ENCODE peak calls at places on chromosomes 2 and 18, in ten cellular contexts. One of them, this sample, is unnamed.

GRCh38 chr2:95022309-95023221 is 2.9 kb upstream of the MAL start:
- DNase-seq in GM13977: peak; percentile 89
- DNase-seq in RWPE2: no peak
- DNase-seq in B cell: peak; percentile 56
- DNase-seq in prostate gland: peak; percentile 24
- DNase-seq in astrocyte: peak; percentile 6
- DNase-seq in stomach: peak; percentile 79
- DNase-seq in mesothelial cell of epicardium: peak; percentile 85
- DNase-seq in hepatocyte: peak; percentile 50
- DNase-seq in fibroblast of the aortic adventitia: peak; percentile 52
- DNase-seq in this sample: no peak

GRCh38 chr18:7381307-7381706 is 150.4 kb downstream of the LRRC30 start:
- DNase-seq in GM13977: no peak
- DNase-seq in RWPE2: no peak
- DNase-seq in B cell: no peak
- DNase-seq in prostate gland: no peak
- DNase-seq in astrocyte: no peak
- DNase-seq in stomach: no peak
- DNase-seq in mesothelial cell of epicardium: no peak
- DNase-seq in hepatocyte: no peak
- DNase-seq in fibroblast of the aortic adventitia: no peak
- DNase-seq in this sample: no peak

GRCh38 chr2:99819766-99820165 is 322.6 kb downstream of the AFF3 start:
- DNase-seq in GM13977: no peak
- DNase-seq in RWPE2: no peak
- DNase-seq in B cell: no peak
- DNase-seq in prostate gland: no peak
- DNase-seq in astrocyte: peak; percentile 17
- DNase-seq in stomach: no peak
- DNase-seq in mesothelial cell of epicardium: no peak
- DNase-seq in hepatocyte: no peak
- DNase-seq in fibroblast of the aortic adventitia: no peak
- DNase-seq in this sample: no peak

GRCh38 chr2:191740016-191740419 is 62.1 kb downstream of the NABP1 start:
- DNase-seq in GM13977: peak; percentile 56
- DNase-seq in RWPE2: no peak
- DNase-seq in B cell: no peak
- DNase-seq in prostate gland: no peak
- DNase-seq in astrocyte: peak; percentile 40
- DNase-seq in stomach: no peak
- DNase-seq in mesothelial cell of epicardium: no peak
- DNase-seq in hepatocyte: no peak
- DNase-seq in fibroblast of the aortic adventitia: no peak
- DNase-seq in this sample: no peak

GRCh38 chr2:100801402-100801801 is 18.5 kb upstream of the NPAS2 start:
- DNase-seq in GM13977: no peak
- DNase-seq in RWPE2: no peak
- DNase-seq in B cell: no peak
- DNase-seq in prostate gland: no peak
- DNase-seq in astrocyte: no peak
- DNase-seq in stomach: no peak
- DNase-seq in mesothelial cell of epicardium: no peak
- DNase-seq in hepatocyte: no peak
- DNase-seq in fibroblast of the aortic adventitia: no peak
- DNase-seq in this sample: no peak

GRCh38 chr2:236578980-236579745 is 9.5 kb downstream of the ACKR3 start:
- DNase-seq in GM13977: no peak
- DNase-seq in RWPE2: no peak
- DNase-seq in B cell: no peak
- DNase-seq in prostate gland: no peak
- DNase-seq in astrocyte: no peak
- DNase-seq in stomach: no peak
- DNase-seq in mesothelial cell of epicardium: no peak
- DNase-seq in hepatocyte: peak; percentile 39
- DNase-seq in fibroblast of the aortic adventitia: no peak
- DNase-seq in this sample: no peak

GRCh38 chr2:163155279-163155883 is 316.8 kb upstream of the KCNH7 start:
- DNase-seq in GM13977: peak; percentile 23
- DNase-seq in RWPE2: no peak
- DNase-seq in B cell: no peak
- DNase-seq in prostate gland: no peak
- DNase-seq in astrocyte: peak; percentile 13
- DNase-seq in stomach: no peak
- DNase-seq in mesothelial cell of epicardium: no peak
- DNase-seq in hepatocyte: peak; percentile 43
- DNase-seq in fibroblast of the aortic adventitia: peak; percentile 49
- DNase-seq in this sample: no peak

GRCh38 chr2:224887159-224887558 is 155.1 kb downstream of the DOCK10 start:
- DNase-seq in GM13977: no peak
- DNase-seq in RWPE2: no peak
- DNase-seq in B cell: no peak
- DNase-seq in prostate gland: no peak
- DNase-seq in astrocyte: peak; percentile 42
- DNase-seq in stomach: no peak
- DNase-seq in mesothelial cell of epicardium: no peak
- DNase-seq in hepatocyte: no peak
- DNase-seq in fibroblast of the aortic adventitia: peak; percentile 75
- DNase-seq in this sample: no peak

GRCh38 chr18:24734058-24734457 is 273.6 kb downstream of the HRH4 start:
- DNase-seq in GM13977: no peak
- DNase-seq in RWPE2: no peak
- DNase-seq in B cell: no peak
- DNase-seq in prostate gland: no peak
- DNase-seq in astrocyte: no peak
- DNase-seq in stomach: no peak
- DNase-seq in mesothelial cell of epicardium: peak; percentile 41
- DNase-seq in hepatocyte: peak; percentile 38
- DNase-seq in fibroblast of the aortic adventitia: peak; percentile 2
- DNase-seq in this sample: no peak

GRCh38 chr2:133602538-133602937 is 34.3 kb upstream of the NCKAP5 start:
- DNase-seq in GM13977: no peak
- DNase-seq in RWPE2: no peak
- DNase-seq in B cell: no peak
- DNase-seq in prostate gland: peak; percentile 15
- DNase-seq in astrocyte: no peak
- DNase-seq in stomach: no peak
- DNase-seq in mesothelial cell of epicardium: no peak
- DNase-seq in hepatocyte: no peak
- DNase-seq in fibroblast of the aortic adventitia: peak; percentile 67
- DNase-seq in this sample: no peak

GRCh38 chr2:104804148-104804890 is 49.6 kb upstream of the POU3F3 start:
- DNase-seq in GM13977: no peak
- DNase-seq in RWPE2: no peak
- DNase-seq in B cell: no peak
- DNase-seq in prostate gland: no peak
- DNase-seq in astrocyte: peak; percentile 18
- DNase-seq in stomach: no peak
- DNase-seq in mesothelial cell of epicardium: no peak
- DNase-seq in hepatocyte: no peak
- DNase-seq in fibroblast of the aortic adventitia: no peak
- DNase-seq in this sample: no peak

GRCh38 chr2:61943251-61943650 is 37.8 kb downstream of the COMMD1 start:
- DNase-seq in GM13977: peak; percentile 21
- DNase-seq in RWPE2: no peak
- DNase-seq in B cell: no peak
- DNase-seq in prostate gland: no peak
- DNase-seq in astrocyte: no peak
- DNase-seq in stomach: no peak
- DNase-seq in mesothelial cell of epicardium: no peak
- DNase-seq in hepatocyte: no peak
- DNase-seq in fibroblast of the aortic adventitia: no peak
- DNase-seq in this sample: no peak

GRCh38 chr2:112020561-112020960 is 34.5 kb upstream of the TMEM87B start:
- DNase-seq in GM13977: no peak
- DNase-seq in RWPE2: no peak
- DNase-seq in B cell: no peak
- DNase-seq in prostate gland: no peak
- DNase-seq in astrocyte: no peak
- DNase-seq in stomach: no peak
- DNase-seq in mesothelial cell of epicardium: no peak
- DNase-seq in hepatocyte: no peak
- DNase-seq in fibroblast of the aortic adventitia: no peak
- DNase-seq in this sample: no peak

DNA sequence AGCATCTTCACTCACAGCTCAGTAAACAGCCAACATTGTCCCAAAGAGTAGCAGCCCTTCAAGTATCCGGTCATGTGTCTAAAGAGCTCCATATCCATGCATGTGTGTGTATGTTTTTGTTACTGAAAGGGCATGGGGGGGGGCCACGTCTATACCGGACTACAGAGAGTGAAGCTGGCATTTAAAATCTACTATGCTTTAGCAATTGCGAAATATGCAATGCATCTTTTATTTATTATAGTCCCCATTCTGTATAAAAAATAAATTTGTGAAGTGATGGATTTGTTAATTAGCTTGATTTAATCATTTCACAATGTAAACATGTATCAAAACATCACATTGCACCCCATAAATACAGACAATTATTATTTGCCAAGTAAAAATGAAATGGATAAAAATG is 149.4 kb upstream of the ID2 start:
- DNase-seq in GM13977: no peak
- DNase-seq in RWPE2: no peak
- DNase-seq in B cell: no peak
- DNase-seq in prostate gland: no peak
- DNase-seq in astrocyte: no peak
- DNase-seq in stomach: no peak
- DNase-seq in mesothelial cell of epicardium: no peak
- DNase-seq in hepatocyte: no peak
- DNase-seq in fibroblast of the aortic adventitia: no peak
- DNase-seq in this sample: no peak
- TF ChIP-seq CTCF in GM13977: no peak
- TF ChIP-seq CTCF in RWPE2: no peak
- TF ChIP-seq CTCF in B cell: no peak
- TF ChIP-seq CTCF in prostate gland: no peak
- TF ChIP-seq CTCF in astrocyte: no peak
- TF ChIP-seq CTCF in stomach: no peak
- TF ChIP-seq CTCF in mesothelial cell of epicardium: no peak
- TF ChIP-seq CTCF in hepatocyte: no peak
- TF ChIP-seq CTCF in fibroblast of the aortic adventitia: no peak
- TF ChIP-seq CTCF in this sample: no peak

GRCh38 chr2:171347158-171347557 is 86.6 kb downstream of the METTL8 start:
- DNase-seq in GM13977: peak; percentile 20
- DNase-seq in RWPE2: no peak
- DNase-seq in B cell: no peak
- DNase-seq in prostate gland: no peak
- DNase-seq in astrocyte: peak; percentile 56
- DNase-seq in stomach: no peak
- DNase-seq in mesothelial cell of epicardium: no peak
- DNase-seq in hepatocyte: no peak
- DNase-seq in fibroblast of the aortic adventitia: peak; percentile 6
- DNase-seq in this sample: no peak
- TF ChIP-seq CTCF in GM13977: peak; percentile 33
- TF ChIP-seq CTCF in RWPE2: no peak
- TF ChIP-seq CTCF in B cell: no peak
- TF ChIP-seq CTCF in prostate gland: no peak
- TF ChIP-seq CTCF in astrocyte: peak; percentile 10
- TF ChIP-seq CTCF in stomach: no peak
- TF ChIP-seq CTCF in mesothelial cell of epicardium: no peak
- TF ChIP-seq CTCF in hepatocyte: no peak
- TF ChIP-seq CTCF in fibroblast of the aortic adventitia: no peak
- TF ChIP-seq CTCF in this sample: no peak

DNA sequence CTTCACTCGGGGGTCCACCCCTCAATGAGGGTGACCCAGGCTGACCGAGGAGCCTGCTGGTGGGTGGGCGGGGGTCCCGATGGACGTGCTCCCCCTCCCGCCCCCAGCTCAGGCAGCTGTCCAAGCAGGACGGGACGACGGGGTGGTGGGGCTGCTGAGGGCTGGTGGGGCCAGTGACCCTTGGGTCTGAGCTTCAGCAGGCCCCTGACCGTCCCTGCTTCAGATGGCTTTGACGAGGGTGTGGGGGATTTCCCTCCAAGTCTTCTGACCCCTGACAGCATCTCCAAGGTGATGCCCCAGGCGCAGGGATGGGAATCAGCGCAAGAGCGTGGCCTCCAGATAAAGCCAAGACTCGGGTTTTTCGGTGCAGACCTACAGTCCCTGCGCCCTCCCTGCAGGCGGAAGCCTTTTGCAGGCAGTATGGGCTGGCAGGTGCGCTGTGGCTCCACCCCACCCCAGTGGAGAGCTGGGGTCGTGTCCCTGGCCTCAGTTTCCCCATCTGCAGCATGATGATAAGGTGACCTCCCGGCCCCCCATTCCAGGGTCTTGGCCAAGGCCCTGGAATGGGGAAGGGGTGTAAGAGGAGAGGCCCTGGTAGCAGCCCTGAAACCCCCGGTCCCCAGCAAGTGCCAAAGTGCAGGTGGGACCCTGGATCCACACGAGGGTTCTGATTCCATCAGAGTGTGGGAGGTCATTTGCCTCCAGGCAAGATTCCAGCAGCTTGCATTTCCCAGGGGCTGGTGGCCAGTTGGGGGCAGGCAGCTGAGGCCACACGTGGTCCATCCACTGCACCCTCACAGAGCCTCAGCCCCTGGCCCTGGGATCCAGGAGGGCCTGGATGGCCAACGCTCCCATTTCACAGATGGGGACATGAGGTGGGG is 8.7 kb downstream of the CROCC2 start:
- DNase-seq in GM13977: no peak
- DNase-seq in RWPE2: no peak
- DNase-seq in B cell: no peak
- DNase-seq in prostate gland: no peak
- DNase-seq in astrocyte: no peak
- DNase-seq in stomach: no peak
- DNase-seq in mesothelial cell of epicardium: no peak
- DNase-seq in hepatocyte: no peak
- DNase-seq in fibroblast of the aortic adventitia: no peak
- DNase-seq in this sample: no peak
- TF ChIP-seq CTCF in GM13977: no peak
- TF ChIP-seq CTCF in RWPE2: peak; percentile 44
- TF ChIP-seq CTCF in B cell: peak; percentile 52
- TF ChIP-seq CTCF in prostate gland: no peak
- TF ChIP-seq CTCF in astrocyte: no peak
- TF ChIP-seq CTCF in stomach: no peak
- TF ChIP-seq CTCF in mesothelial cell of epicardium: peak; percentile 27
- TF ChIP-seq CTCF in hepatocyte: no peak
- TF ChIP-seq CTCF in fibroblast of the aortic adventitia: no peak
- TF ChIP-seq CTCF in this sample: peak; percentile 45

DNA sequence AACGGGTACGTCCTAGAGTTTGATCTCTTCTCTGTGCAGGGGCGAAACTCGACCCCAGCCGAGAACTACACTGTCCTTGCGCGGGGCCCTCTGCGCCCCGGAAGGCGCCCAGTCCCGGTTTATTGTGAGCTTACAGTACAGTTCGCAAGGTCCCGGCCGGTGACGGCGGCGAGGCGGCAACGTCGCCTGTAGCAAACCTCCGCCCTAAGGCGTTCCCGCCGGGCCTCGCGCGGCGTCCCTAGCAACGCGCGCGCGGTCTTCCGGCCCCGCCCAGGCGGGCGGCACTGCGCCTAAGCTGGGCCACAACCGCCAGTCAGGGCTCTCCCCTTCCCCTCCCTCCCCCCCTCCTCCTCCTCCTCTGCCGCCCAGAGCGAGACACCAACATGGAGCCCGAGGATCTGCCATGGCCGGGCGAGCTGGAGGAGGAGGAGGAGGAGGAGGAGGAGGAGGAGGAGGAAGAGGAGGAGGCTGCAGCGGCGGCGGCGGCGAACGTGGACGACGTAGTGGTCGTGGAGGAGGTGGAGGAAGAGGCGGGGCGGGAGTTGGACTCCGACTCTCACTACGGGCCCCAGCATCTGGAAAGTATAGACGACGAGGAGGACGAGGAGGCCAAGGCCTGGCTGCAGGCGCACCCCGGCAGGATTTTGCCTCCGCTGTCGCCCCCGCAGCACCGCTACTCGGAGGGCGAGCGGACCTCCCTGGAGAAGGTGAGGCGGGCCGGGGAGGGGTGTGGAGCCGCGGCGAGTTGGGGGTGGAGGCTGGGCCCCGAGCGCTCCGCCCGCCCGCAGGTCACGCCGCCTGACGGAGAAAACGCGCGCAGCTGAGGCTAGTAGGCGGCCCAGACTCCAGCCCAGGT is at the start of gene ALMS1:
- DNase-seq in GM13977: peak; percentile 94
- DNase-seq in RWPE2: peak; percentile 92
- DNase-seq in B cell: peak; percentile 93
- DNase-seq in prostate gland: peak; percentile 82
- DNase-seq in astrocyte: peak; percentile 76
- DNase-seq in stomach: peak; percentile 88
- DNase-seq in mesothelial cell of epicardium: peak; percentile 80
- DNase-seq in hepatocyte: peak; percentile 96
- DNase-seq in fibroblast of the aortic adventitia: peak; percentile 84
- DNase-seq in this sample: peak; percentile 88
- TF ChIP-seq CTCF in GM13977: peak; percentile 31
- TF ChIP-seq CTCF in RWPE2: no peak
- TF ChIP-seq CTCF in B cell: no peak
- TF ChIP-seq CTCF in prostate gland: peak; percentile 37
- TF ChIP-seq CTCF in astrocyte: no peak
- TF ChIP-seq CTCF in stomach: no peak
- TF ChIP-seq CTCF in mesothelial cell of epicardium: no peak
- TF ChIP-seq CTCF in hepatocyte: peak; percentile 28
- TF ChIP-seq CTCF in fibroblast of the aortic adventitia: peak; percentile 39
- TF ChIP-seq CTCF in this sample: peak; percentile 27